ENCODE peak calls at places on chromosomes 13 and 19, in four cellular contexts. N is lower leg skin, R is pancreas, W is HFF-Myc. O is an unnamed sample.
A peak's percentile ranks its signal among the peaks of the same experiment; 100 is the strongest.

GRCh38 chr13:22455036-22455435 is 725.7 kb upstream of the SGCG start:
- DNase-seq in N (no peak), R (no peak), W (no peak), O (no peak)

GRCh38 chr13:106468948-106469590 is 66.4 kb downstream of the EFNB2 start:
- DNase-seq in N (no peak), R (no peak), W (no peak), O (no peak)

GRCh38 chr19:47781590-47782318 is 3.3 kb downstream of the SELENOW start:
- DNase-seq in N (peak; percentile 47), R (no peak), W (no peak), O (no peak)

GRCh38 chr13:60838581-60838980 is 441.6 kb downstream of the TDRD3 start:
- DNase-seq in N (no peak), R (no peak), W (no peak), O (peak; percentile 52)

GRCh38 chr19:3464797-3465235 is 15.5 kb downstream of the SMIM24 start:
- DNase-seq in N (no peak), R (no peak), W (no peak), O (no peak)

GRCh38 chr13:24613755-24614154 is 66.5 kb upstream of the ATP12A start:
- DNase-seq in N (no peak), R (no peak), W (no peak), O (no peak)

GRCh38 chr19:8161135-8161646 is 11.8 kb upstream of the FBN3 start:
- DNase-seq in N (no peak), R (no peak), W (no peak), O (no peak)

GRCh38 chr13:90105881-90106496 is 1241.5 kb upstream of the MIR17HG start:
- DNase-seq in N (no peak), R (no peak), W (no peak), O (no peak)

GRCh38 chr19:39197808-39198207 is 1.0 kb downstream of the NCCRP1 start:
- DNase-seq in N (no peak), R (peak; percentile 75), W (no peak), O (no peak)

GRCh38 chr19:29655648-29656335 is 9.5 kb upstream of the PLEKHF1 start:
- DNase-seq in N (no peak), R (no peak), W (no peak), O (no peak)

GRCh38 chr19:32233091-32233490 is 112.3 kb upstream of the ZNF507 start:
- DNase-seq in N (no peak), R (no peak), W (no peak), O (no peak)

GRCh38 chr19:33040994-33041827 is 23.5 kb downstream of the RHPN2 start:
- DNase-seq in N (no peak), R (peak; percentile 66), W (no peak), O (peak; percentile 94)

GRCh38 chr19:23887642-23888041 is 27.0 kb upstream of the ZNF726 start:
- DNase-seq in N (no peak), R (no peak), W (no peak), O (no peak)

GRCh38 chr19:42333975-42334696 is 8.7 kb downstream of the MEGF8 start:
- DNase-seq in N (no peak), R (no peak), W (no peak), O (no peak)

GRCh38 chr19:55084416-55084815 is 8.7 kb downstream of the EPS8L1 start:
- DNase-seq in N (no peak), R (no peak), W (no peak), O (no peak)

GRCh38 chr19:33819875-33820781 is 23.5 kb downstream of the KCTD15 start:
- DNase-seq in N (peak; percentile 91), R (peak; percentile 85), W (no peak), O (no peak)

GRCh38 chr13:99065250-99066015 is 87.6 kb upstream of the DOCK9 start:
- DNase-seq in N (no peak), R (no peak), W (no peak), O (no peak)

GRCh38 chr19:58002384-58003152 is at the start of gene ZNF606:
- DNase-seq in N (peak; percentile 80), R (peak; percentile 95), W (peak; percentile 33), O (peak; percentile 32)

GRCh38 chr13:75263741-75264407 is 218.1 kb downstream of the TBC1D4 start:
- DNase-seq in N (no peak), R (no peak), W (peak; percentile 19), O (no peak)

GRCh38 chr13:97321101-97321500 is 99.0 kb downstream of the MBNL2 start:
- DNase-seq in N (no peak), R (no peak), W (no peak), O (no peak)

GRCh38 chr13:20124303-20124702 is 36.5 kb downstream of the GJA3 start:
- DNase-seq in N (no peak), R (no peak), W (no peak), O (no peak)

GRCh38 chr19:16001481-16002312 is 52.9 kb downstream of the OR10H4 start:
- DNase-seq in N (no peak), R (no peak), W (peak; percentile 14), O (peak; percentile 5)

GRCh38 chr13:110097013-110097412 is 209.9 kb downstream of the COL4A1 start:
- DNase-seq in N (no peak), R (no peak), W (no peak), O (no peak)

GRCh38 chr13:106274551-106275208 is 260.8 kb downstream of the EFNB2 start:
- DNase-seq in N (no peak), R (no peak), W (no peak), O (no peak)

GRCh38 chr19:48403606-48404005 is 10.1 kb downstream of the GRIN2D start:
- DNase-seq in N (no peak), R (no peak), W (no peak), O (no peak)

GRCh38 chr13:75486146-75486545 is 4.2 kb upstream of the TBC1D4 start:
- DNase-seq in N (no peak), R (no peak), W (no peak), O (no peak)

GRCh38 chr13:22062478-22063205 is 391.8 kb downstream of the FGF9 start:
- DNase-seq in N (no peak), R (no peak), W (no peak), O (no peak)

GRCh38 chr13:35549481-35549880 is 73.0 kb upstream of the MAB21L1 start:
- DNase-seq in N (no peak), R (no peak), W (peak; percentile 25), O (peak; percentile 18)

GRCh38 chr19:51114087-51114714 is 6.0 kb upstream of the CTU1 start:
- DNase-seq in N (no peak), R (no peak), W (no peak), O (no peak)

GRCh38 chr19:13953021-13953531 is 767 bp downstream of the DCAF15 start:
- DNase-seq in N (peak; percentile 34), R (no peak), W (no peak), O (no peak)

GRCh38 chr13:66835040-66835628 is 395.0 kb downstream of the PCDH9 start:
- DNase-seq in N (no peak), R (peak; percentile 74), W (no peak), O (peak; percentile 1)

GRCh38 chr13:31282741-31283455 is 83.1 kb downstream of the B3GLCT start:
- DNase-seq in N (no peak), R (no peak), W (no peak), O (no peak)

GRCh38 chr13:110305949-110306339 is 1.0 kb downstream of the COL4A1 start:
- DNase-seq in N (no peak), R (no peak), W (no peak), O (no peak)

DNA sequence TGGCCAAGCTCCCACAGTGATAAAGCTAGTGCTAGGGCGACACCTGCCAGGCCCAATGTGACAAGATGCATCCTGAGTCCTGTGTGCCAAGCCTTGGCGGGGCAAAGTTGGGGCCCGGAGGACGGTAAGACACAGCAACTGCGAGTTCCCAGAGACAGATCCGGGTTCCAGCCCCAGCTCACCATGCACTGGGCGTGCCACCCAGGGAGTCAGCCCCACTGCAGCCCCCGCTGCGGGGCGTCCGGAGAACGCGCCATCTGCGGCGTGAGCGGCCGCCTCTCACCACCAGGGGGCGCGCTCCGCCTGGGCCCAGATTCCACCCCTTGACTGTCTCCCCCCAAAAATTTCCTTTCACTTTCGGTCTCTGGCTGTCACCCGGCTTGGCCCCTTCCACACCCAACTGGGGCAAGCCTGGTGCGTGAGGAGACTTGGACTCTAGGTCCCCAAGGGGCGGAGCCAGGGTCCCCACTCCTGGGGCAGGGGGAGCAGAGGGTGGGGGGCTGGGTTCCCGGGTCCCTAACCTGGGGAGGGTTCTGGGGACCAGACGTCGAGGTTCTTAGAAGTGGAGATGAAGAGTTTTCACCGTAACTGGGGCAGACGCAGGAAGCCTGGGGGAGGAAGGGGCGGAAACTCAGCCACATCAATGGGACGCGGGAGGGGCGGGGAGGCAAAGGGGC is at the start of gene FLT3LG:
- DNase-seq in N (no peak), R (peak; percentile 78), W (no peak), O (no peak)
- H3K4me3 ChIP-seq in N (peak within 1 kb of the TSS; percentile 73), R (peak within 1 kb of the TSS; percentile 27), W (peak within 1 kb of the TSS; percentile 61), O (peak within 1 kb of the TSS; percentile 51)

DNA sequence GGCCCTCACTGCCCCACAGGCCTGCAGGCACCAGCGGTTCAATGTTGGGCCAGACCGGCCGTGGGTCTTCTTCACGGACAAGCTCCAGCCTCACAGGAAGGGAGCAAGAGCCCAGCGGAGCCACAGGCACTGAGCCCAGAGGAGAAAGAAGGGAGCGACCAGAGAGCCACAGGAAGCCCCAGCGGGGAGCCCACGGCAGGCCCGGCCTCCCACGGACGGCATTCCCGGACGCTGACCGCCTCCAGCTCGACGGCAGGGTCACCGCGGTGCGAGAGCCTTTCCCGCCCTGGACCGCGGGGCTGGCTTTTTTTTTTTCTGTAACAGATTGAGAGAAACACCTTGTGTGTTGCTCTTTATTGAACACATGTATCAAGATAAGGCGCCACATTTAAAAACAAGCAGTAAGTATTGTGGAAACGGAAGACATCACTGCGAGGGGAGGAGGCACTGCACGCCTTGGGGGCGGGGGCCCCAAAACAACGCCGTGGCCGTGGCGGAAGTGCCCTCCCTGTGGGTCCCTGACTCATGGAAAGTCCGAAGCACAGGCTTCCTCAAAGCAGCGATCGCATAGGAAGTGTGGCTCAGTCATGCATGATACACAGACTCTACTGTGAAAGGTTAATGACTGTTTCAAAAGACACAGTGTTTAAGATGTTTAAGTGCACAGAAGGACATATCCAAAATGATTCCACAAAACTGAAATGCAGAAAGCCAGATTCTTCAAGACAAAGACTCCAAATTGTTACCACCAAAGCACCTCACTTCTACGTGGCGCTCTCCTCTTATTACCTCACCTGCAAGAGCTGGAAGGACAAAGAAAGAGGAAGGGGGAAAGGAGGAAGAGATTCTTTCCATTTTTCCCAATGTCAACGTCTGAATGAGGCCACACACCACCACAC is 3.5 kb downstream of the RASA3 start:
- DNase-seq in N (peak; percentile 69), R (peak; percentile 26), W (no peak), O (peak; percentile 78)
- H3K4me3 ChIP-seq in N (no peak overlapping the region), R (no peak overlapping the region), W (peak overlapping the region; percentile 77), O (peak overlapping the region; percentile 18)

GRCh38 chr13:79402074-79402635 is 3.9 kb downstream of the RBM26 start:
- DNase-seq in N (no peak), R (no peak), W (no peak), O (no peak)
- H3K4me3 ChIP-seq in N (no peak overlapping the region), R (no peak overlapping the region), W (peak overlapping the region; percentile 82), O (no peak overlapping the region)

DNA sequence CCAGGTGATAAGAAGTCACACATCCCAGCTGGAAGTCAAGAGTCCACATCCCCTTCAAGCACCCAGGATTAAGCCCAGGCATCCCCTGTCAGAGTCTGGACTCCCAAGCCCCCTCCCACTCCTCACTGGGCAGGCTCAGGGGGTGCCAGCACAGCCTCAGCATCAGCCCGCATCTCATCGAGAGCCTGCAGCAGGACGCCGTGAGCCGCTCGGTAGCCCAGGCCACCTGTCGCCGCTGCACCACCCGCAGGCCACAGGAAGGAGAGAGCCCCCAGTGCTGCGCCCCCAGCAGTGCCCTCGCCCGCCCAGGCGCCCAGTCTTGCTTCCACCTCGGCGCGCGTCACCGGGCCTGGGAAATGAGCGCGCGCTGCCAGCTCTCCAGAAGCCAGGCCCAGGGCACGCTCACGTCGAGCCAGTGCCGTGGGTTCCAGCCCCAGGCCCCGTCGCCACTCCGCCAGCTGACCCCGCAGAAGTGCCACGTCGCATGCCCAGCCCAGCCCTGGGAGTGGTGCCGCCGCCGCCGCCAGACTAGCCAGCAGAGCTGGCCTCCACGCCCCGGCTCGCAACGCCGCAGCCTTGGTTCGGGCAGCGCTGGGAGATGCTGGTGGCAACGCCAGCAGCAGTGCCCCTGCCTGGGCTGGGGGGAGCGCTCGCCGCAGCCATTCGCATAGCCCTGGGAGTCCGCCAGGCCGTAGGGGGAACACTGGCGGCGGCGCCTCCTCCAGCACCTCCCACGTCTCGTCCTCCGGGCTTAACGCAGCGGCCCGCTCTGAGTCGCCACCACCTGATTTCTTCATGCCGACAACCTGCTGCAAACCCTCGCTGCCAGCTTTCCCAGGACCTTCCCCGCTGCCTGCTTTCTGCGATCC is 3.8 kb downstream of the IRGQ start:
- DNase-seq in N (no peak), R (no peak), W (no peak), O (no peak)
- H3K4me3 ChIP-seq in N (no peak overlapping the region), R (no peak overlapping the region), W (no peak overlapping the region), O (no peak overlapping the region)

O was measured in kidney epithelial cell.